ENCODE peak calls at places on chromosomes 11 and 22, in seven cellular contexts. H is ascending aorta, W is astrocyte, V is endothelial cell of umbilical vein, Y is cardiac muscle cell, K is tibial nerve, U is thoracic aorta. R is an unnamed sample.

GRCh38 chr22:25998118-25998775 is 171.0 kb upstream of the SEZ6L start:
- DNase-seq in H (no peak), V (no peak), K (no peak), U (no peak), W (no peak), Y (no peak), R (no peak)

GRCh38 chr22:17098379-17098819 is 13.6 kb downstream of the IL17RA start:
- DNase-seq in W (no peak), U (no peak), Y (peak; percentile 61), V (no peak), H (no peak), K (no peak), R (no peak)

GRCh38 chr11:108961095-108961494 is 296.2 kb downstream of the DDX10 start:
- DNase-seq in Y (no peak), U (no peak), W (no peak), K (no peak), H (no peak), V (no peak), R (no peak)

GRCh38 chr11:45471002-45471665 is 185.0 kb upstream of the SYT13 start:
- DNase-seq in U (no peak), Y (no peak), H (no peak), K (no peak), V (no peak), W (no peak), R (no peak)

GRCh38 chr11:35071722-35072121 is 67.2 kb upstream of the CD44 start:
- DNase-seq in V (no peak), Y (no peak), K (no peak), W (no peak), H (no peak), U (no peak), R (no peak)

GRCh38 chr22:37638351-37639069 is 959 bp upstream of the SH3BP1 start:
- DNase-seq in H (no peak), K (no peak), W (no peak), Y (no peak), U (no peak), V (no peak), R (peak; percentile 40)

GRCh38 chr11:64799925-64800632 is 2.9 kb downstream of the MAP4K2 start:
- DNase-seq in K (no peak), U (no peak), W (no peak), Y (no peak), V (peak; percentile 39), H (no peak), R (no peak)

GRCh38 chr11:69121021-69121420 is 34.7 kb upstream of the SMIM38 start:
- DNase-seq in Y (no peak), W (no peak), U (no peak), K (no peak), H (no peak), V (no peak), R (peak; percentile 68)

GRCh38 chr11:117759305-117759704 is 37.7 kb downstream of the DSCAML1 start:
- DNase-seq in H (no peak), K (no peak), W (no peak), V (no peak), Y (no peak), U (no peak), R (no peak)

GRCh38 chr11:27497284-27497866 is 9.2 kb downstream of the LIN7C start:
- DNase-seq in H (no peak), W (peak; percentile 18), V (peak; percentile 43), K (no peak), U (no peak), Y (peak; percentile 50), R (peak; percentile 45)

GRCh38 chr11:57485217-57486007 is 25.1 kb downstream of the RTN4RL2 start:
- DNase-seq in Y (no peak), H (no peak), W (no peak), V (no peak), U (no peak), K (no peak), R (peak; percentile 35)

GRCh38 chr22:36934940-36935610 is 21.6 kb downstream of the CSF2RB start:
- DNase-seq in V (no peak), W (no peak), Y (no peak), H (no peak), U (no peak), K (no peak), R (no peak)

GRCh38 chr11:17991799-17992433 is 20.9 kb downstream of the SERGEF start:
- DNase-seq in Y (peak; percentile 73), V (peak; percentile 59), U (no peak), K (no peak), H (no peak), W (peak; percentile 44), R (peak; percentile 57)

GRCh38 chr22:46563381-46564083 is 26.1 kb upstream of the CELSR1 start:
- DNase-seq in U (no peak), W (no peak), Y (peak; percentile 72), V (peak; percentile 48), K (peak; percentile 79), H (no peak), R (peak; percentile 27)

GRCh38 chr11:77287615-77288273 is 13.7 kb downstream of the GDPD4 start:
- DNase-seq in K (no peak), H (no peak), V (no peak), W (peak; percentile 90), Y (peak; percentile 84), U (no peak), R (peak; percentile 91)

GRCh38 chr11:79098096-79098495 is 342.7 kb downstream of the TENM4 start:
- DNase-seq in K (no peak), Y (no peak), U (no peak), V (no peak), W (no peak), H (no peak), R (no peak)

GRCh38 chr11:72234514-72234830 is 9.5 kb downstream of the PHOX2A start:
- DNase-seq in Y (no peak), K (no peak), V (no peak), U (no peak), H (no peak), W (no peak), R (no peak)

GRCh38 chr11:119318240-119319135 is 1.6 kb upstream of the MCAM start:
- DNase-seq in W (peak; percentile 71), U (no peak), K (no peak), Y (peak; percentile 85), H (no peak), V (peak; percentile 81), R (peak; percentile 93)

GRCh38 chr22:31206896-31207687 is 5.0 kb upstream of the LIMK2 start:
- DNase-seq in K (no peak), W (no peak), Y (no peak), H (no peak), V (no peak), U (no peak), R (peak; percentile 88)

GRCh38 chr11:35337136-35337918 is 82.0 kb downstream of the SLC1A2 start:
- DNase-seq in V (peak; percentile 52), W (peak; percentile 99), K (no peak), H (no peak), Y (peak; percentile 95), U (no peak), R (peak; percentile 100)

GRCh38 chr11:30631148-30631547 is 45.0 kb upstream of the MPPED2 start:
- DNase-seq in W (no peak), Y (no peak), K (no peak), U (no peak), H (no peak), V (no peak), R (no peak)

GRCh38 chr22:48425091-48425506 is 1402.6 kb downstream of the BRD1 start:
- DNase-seq in K (no peak), V (no peak), U (no peak), W (no peak), Y (no peak), H (no peak), R (no peak)

GRCh38 chr11:104033134-104033533 is 3.3 kb upstream of the DDI1 start:
- DNase-seq in Y (peak; percentile 93), K (no peak), U (no peak), V (peak; percentile 9), H (no peak), W (peak; percentile 76), R (peak; percentile 86)

DNA sequence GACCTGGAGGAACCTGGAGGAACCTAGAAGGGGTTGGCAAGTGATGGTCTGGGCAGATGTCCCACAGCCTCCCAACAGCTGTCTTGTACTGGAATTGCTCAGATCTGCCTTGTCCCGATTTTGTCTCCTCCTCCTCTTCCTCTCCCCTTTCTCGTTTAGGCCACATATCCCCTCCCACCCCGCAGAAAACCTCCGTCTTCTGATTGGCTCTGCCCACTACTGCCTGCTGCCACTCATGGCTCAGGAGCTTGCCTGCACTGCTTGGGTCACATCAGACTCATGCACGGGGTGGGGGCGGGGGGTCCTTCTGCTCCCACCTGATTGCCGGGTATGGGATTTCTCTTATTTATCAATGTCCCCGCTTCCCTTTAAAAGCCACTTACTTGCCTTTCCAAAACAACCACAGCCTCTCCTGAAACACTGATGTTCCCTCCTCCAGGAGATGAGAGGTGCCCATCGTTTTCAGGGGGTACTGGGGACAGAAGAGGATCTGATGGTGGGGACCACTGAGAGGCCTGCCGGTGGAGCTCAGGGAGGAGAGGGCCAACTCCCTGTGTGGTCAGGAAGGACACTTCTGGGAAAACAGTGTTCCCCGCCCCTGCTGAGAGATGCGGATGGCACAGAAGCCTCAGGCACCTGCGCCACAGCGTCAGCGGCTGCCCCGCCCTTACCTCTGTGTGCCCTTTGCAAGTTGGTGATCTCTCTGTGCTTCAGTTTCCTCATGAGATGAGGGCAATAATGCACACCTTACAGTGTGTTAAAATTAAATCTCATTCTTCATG is 14.7 kb downstream of the TOM1 start:
- DNase-seq in Y (no peak), K (no peak), U (no peak), W (no peak), V (no peak), H (no peak), R (no peak)
- TF ChIP-seq CTCF in Y (no peak), K (no peak), U (no peak), W (no peak), V (no peak), H (no peak), R (no peak)

GRCh38 chr11:131886201-131886600 is 515.8 kb downstream of the NTM start:
- DNase-seq in H (no peak), U (no peak), K (no peak), V (no peak), Y (peak; percentile 37), W (no peak), R (peak; percentile 42)

GRCh38 chr11:131885371-131885770 is 515.0 kb downstream of the NTM start:
- DNase-seq in V (no peak), W (no peak), H (no peak), Y (no peak), U (no peak), K (no peak), R (no peak)

GRCh38 chr11:131889760-131890620 is 519.6 kb downstream of the NTM start:
- DNase-seq in Y (peak; percentile 23), H (no peak), W (peak; percentile 36), V (no peak), U (no peak), K (no peak), R (no peak)

GRCh38 chr11:131888230-131888826 is 517.9 kb downstream of the NTM start:
- DNase-seq in U (no peak), W (peak; percentile 96), H (no peak), Y (peak; percentile 95), V (peak; percentile 33), K (no peak), R (peak; percentile 86)

GRCh38 chr11:131889146-131889577 is 518.7 kb downstream of the NTM start:
- DNase-seq in Y (peak; percentile 89), H (no peak), U (no peak), V (no peak), K (no peak), W (peak; percentile 87), R (no peak)
- H3K27me3 ChIP-seq in Y (no peaks in the 10 kb centered on the region), H (no peaks in the 10 kb centered on the region), U (no peaks in the 10 kb centered on the region), V (peaks cover 2% of the 10 kb centered on the region), K (no peaks in the 10 kb centered on the region), W (no peaks in the 10 kb centered on the region), R (no peaks in the 10 kb centered on the region)

GRCh38 chr11:61828629-61829407 is 718 bp downstream of the FADS2 start:
- DNase-seq in U (no peak), W (peak; percentile 14), V (peak; percentile 59), K (no peak), H (no peak), Y (peak; percentile 48), R (peak; percentile 13)
- TF ChIP-seq CTCF in U (peak; percentile 43), W (peak; percentile 26), V (peak; percentile 71), K (no peak), H (peak; percentile 36), Y (peak; percentile 58), R (peak; percentile 63)

GRCh38 chr22:20186183-20186870 is 35.5 kb upstream of the CCDC188 start:
- DNase-seq in V (peak; percentile 10), K (no peak), H (no peak), Y (no peak), W (no peak), U (no peak), R (no peak)
- H3K27me3 ChIP-seq in V (no peaks in the 10 kb centered on the region), K (no peaks in the 10 kb centered on the region), H (no peaks in the 10 kb centered on the region), Y (no peaks in the 10 kb centered on the region), W (no peaks in the 10 kb centered on the region), U (no peaks in the 10 kb centered on the region), R (peaks cover 2% of the 10 kb centered on the region)

R was measured in bronchial epithelial cell.